ENCODE peak calls at places on chromosomes 16 and 17, in four cellular contexts. One of them, this sample, is unnamed.

GRCh38 chr16:66366433-66367299 is at the start of gene CDH5:
- DNase-seq in Panc1: no peak
- DNase-seq in GM12892: no peak
- DNase-seq in K562: no peak
- DNase-seq in this sample: peak

GRCh38 chr16:54886078-54886477 is 44.6 kb upstream of the IRX5 start:
- DNase-seq in K562: no peak
- DNase-seq in GM12892: no peak
- DNase-seq in Panc1: no peak
- DNase-seq in this sample: no peak

GRCh38 chr17:43019418-43019817 is 2.8 kb downstream of the VAT1 start:
- DNase-seq in K562: peak
- DNase-seq in Panc1: no peak
- DNase-seq in GM12892: no peak
- DNase-seq in this sample: no peak

GRCh38 chr16:66045626-66046025 is 320.9 kb upstream of the CDH5 start:
- DNase-seq in GM12892: no peak
- DNase-seq in Panc1: no peak
- DNase-seq in K562: no peak
- DNase-seq in this sample: no peak

GRCh38 chr16:66521951-66522771 is 27.8 kb downstream of the TK2 start:
- DNase-seq in GM12892: peak
- DNase-seq in K562: peak
- DNase-seq in Panc1: no peak
- DNase-seq in this sample: no peak

GRCh38 chr17:5418858-5419355 is 555 bp downstream of the NUP88 start:
- DNase-seq in K562: no peak
- DNase-seq in GM12892: peak
- DNase-seq in Panc1: no peak
- DNase-seq in this sample: no peak

GRCh38 chr17:75774471-75774987 is 9.5 kb upstream of the GALK1 start:
- DNase-seq in Panc1: no peak
- DNase-seq in K562: no peak
- DNase-seq in GM12892: no peak
- DNase-seq in this sample: peak

GRCh38 chr17:30296499-30297038 is 4.8 kb upstream of the BLMH start:
- DNase-seq in GM12892: no peak
- DNase-seq in K562: no peak
- DNase-seq in Panc1: no peak
- DNase-seq in this sample: no peak

GRCh38 chr16:74169687-74170522 is 126.7 kb upstream of the PSMD7 start:
- DNase-seq in GM12892: no peak
- DNase-seq in K562: no peak
- DNase-seq in Panc1: no peak
- DNase-seq in this sample: no peak

GRCh38 chr17:35372846-35373531 is 432 bp downstream of the SLFN11 start:
- DNase-seq in Panc1: no peak
- DNase-seq in GM12892: no peak
- DNase-seq in K562: no peak
- DNase-seq in this sample: no peak

GRCh38 chr17:64583055-64583454 is 76.3 kb downstream of the CEP95 start:
- DNase-seq in GM12892: no peak
- DNase-seq in Panc1: no peak
- DNase-seq in K562: no peak
- DNase-seq in this sample: no peak

GRCh38 chr17:3978421-3979275 is 14.4 kb upstream of the ATP2A3 start:
- DNase-seq in K562: no peak
- DNase-seq in GM12892: no peak
- DNase-seq in Panc1: no peak
- DNase-seq in this sample: no peak

GRCh38 chr16:57283214-57283955 is 1.1 kb downstream of the PLLP start:
- DNase-seq in K562: no peak
- DNase-seq in Panc1: no peak
- DNase-seq in GM12892: no peak
- DNase-seq in this sample: peak

GRCh38 chr16:25691519-25692091 is at the start of gene HS3ST4:
- DNase-seq in GM12892: peak
- DNase-seq in K562: no peak
- DNase-seq in Panc1: no peak
- DNase-seq in this sample: no peak

GRCh38 chr16:49620158-49620867 is 235.6 kb downstream of the ZNF423 start:
- DNase-seq in K562: peak
- DNase-seq in Panc1: no peak
- DNase-seq in GM12892: no peak
- DNase-seq in this sample: peak

GRCh38 chr17:57197672-57198071 is 58.7 kb upstream of the MSI2 start:
- DNase-seq in K562: no peak
- DNase-seq in Panc1: no peak
- DNase-seq in GM12892: no peak
- DNase-seq in this sample: no peak

GRCh38 chr16:28878083-28878926 is at the start of gene ATP2A1:
- DNase-seq in GM12892: no peak
- DNase-seq in K562: no peak
- DNase-seq in Panc1: no peak
- DNase-seq in this sample: no peak

GRCh38 chr17:61803216-61803615 is 60.1 kb downstream of the BRIP1 start:
- DNase-seq in K562: no peak
- DNase-seq in GM12892: no peak
- DNase-seq in Panc1: no peak
- DNase-seq in this sample: no peak

GRCh38 chr17:3935140-3935542 is 18.9 kb upstream of the P2RX1 start:
- DNase-seq in Panc1: no peak
- DNase-seq in K562: peak
- DNase-seq in GM12892: no peak
- DNase-seq in this sample: no peak

GRCh38 chr17:44230139-44230695 is 10.7 kb upstream of the UBTF start:
- DNase-seq in K562: no peak
- DNase-seq in Panc1: no peak
- DNase-seq in GM12892: no peak
- DNase-seq in this sample: no peak

GRCh38 chr17:48542114-48542955 is 2.6 kb downstream of the HOXB2 start:
- DNase-seq in GM12892: no peak
- DNase-seq in K562: no peak
- DNase-seq in Panc1: no peak
- DNase-seq in this sample: no peak

GRCh38 chr16:57709663-57710062 is 15.1 kb downstream of the DRC7 start:
- DNase-seq in K562: no peak
- DNase-seq in GM12892: no peak
- DNase-seq in Panc1: no peak
- DNase-seq in this sample: peak

GRCh38 chr16:84247844-84248243 is 8.0 kb upstream of the KCNG4 start:
- DNase-seq in Panc1: no peak
- DNase-seq in K562: no peak
- DNase-seq in GM12892: no peak
- DNase-seq in this sample: no peak

GRCh38 chr16:29009050-29009837 is 24.4 kb downstream of the LAT start:
- DNase-seq in K562: peak
- DNase-seq in GM12892: no peak
- DNase-seq in Panc1: no peak
- DNase-seq in this sample: no peak

GRCh38 chr16:459761-460160 is 34.3 kb downstream of the RAB11FIP3 start:
- DNase-seq in K562: no peak
- DNase-seq in GM12892: no peak
- DNase-seq in Panc1: no peak
- DNase-seq in this sample: no peak

GRCh38 chr16:2296662-2297505 is 29.0 kb upstream of the RNPS1 start:
- DNase-seq in GM12892: no peak
- DNase-seq in Panc1: peak
- DNase-seq in K562: peak
- DNase-seq in this sample: no peak

GRCh38 chr17:32793841-32794240 is 83.1 kb downstream of the MYO1D start:
- DNase-seq in GM12892: no peak
- DNase-seq in K562: no peak
- DNase-seq in Panc1: no peak
- DNase-seq in this sample: no peak

GRCh38 chr17:2361361-2361760 is 24.1 kb downstream of the SGSM2 start:
- DNase-seq in K562: no peak
- DNase-seq in Panc1: no peak
- DNase-seq in GM12892: no peak
- DNase-seq in this sample: no peak

GRCh38 chr17:8375738-8376259 is 705 bp downstream of the KRABD2 start:
- DNase-seq in GM12892: no peak
- DNase-seq in K562: no peak
- DNase-seq in Panc1: no peak
- DNase-seq in this sample: no peak
- TF ChIP-seq POLR2AphosphoS5 in GM12892: no peak
- TF ChIP-seq POLR2AphosphoS5 in K562: no peak
- TF ChIP-seq POLR2AphosphoS5 in Panc1: no peak
- TF ChIP-seq POLR2AphosphoS5 in this sample: no peak

GRCh38 chr17:869567-870530 is 87.7 kb downstream of the MRM3 start:
- DNase-seq in Panc1: no peak
- DNase-seq in K562: no peak
- DNase-seq in GM12892: no peak
- DNase-seq in this sample: peak

GRCh38 chr17:864315-864714 is 82.2 kb downstream of the MRM3 start:
- DNase-seq in GM12892: no peak
- DNase-seq in K562: no peak
- DNase-seq in Panc1: no peak
- DNase-seq in this sample: no peak

GRCh38 chr17:866568-867087 is 84.5 kb downstream of the MRM3 start:
- DNase-seq in K562: no peak
- DNase-seq in GM12892: no peak
- DNase-seq in Panc1: no peak
- DNase-seq in this sample: no peak

GRCh38 chr17:869067-869466 is 86.9 kb downstream of the MRM3 start:
- DNase-seq in Panc1: no peak
- DNase-seq in K562: no peak
- DNase-seq in GM12892: no peak
- DNase-seq in this sample: peak

GRCh38 chr17:867896-868489 is 85.8 kb downstream of the MRM3 start:
- DNase-seq in GM12892: no peak
- DNase-seq in Panc1: no peak
- DNase-seq in K562: no peak
- DNase-seq in this sample: no peak
- TF ChIP-seq POLR2AphosphoS5 in GM12892: no peak
- TF ChIP-seq POLR2AphosphoS5 in Panc1: no peak
- TF ChIP-seq POLR2AphosphoS5 in K562: no peak
- TF ChIP-seq POLR2AphosphoS5 in this sample: peak

DNA sequence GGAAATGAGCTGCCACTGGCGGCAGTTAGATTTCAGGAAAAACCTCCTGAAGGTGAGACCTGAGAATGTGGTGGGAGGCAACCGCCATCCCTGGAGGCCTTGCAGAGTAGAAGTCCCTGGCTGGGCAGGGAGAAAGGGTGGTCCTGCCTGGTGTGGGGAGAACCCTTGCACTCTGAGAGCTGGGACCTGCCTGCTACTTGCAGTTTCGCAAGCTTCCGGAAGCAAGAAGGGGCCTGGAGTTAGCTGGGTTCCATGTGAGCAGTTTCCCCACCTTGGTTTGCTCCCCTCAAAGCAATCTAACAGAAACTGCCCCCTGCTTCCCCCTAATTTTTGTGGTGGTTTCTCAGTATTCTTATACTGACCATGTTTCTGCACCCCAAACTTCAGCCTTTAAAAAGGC is 6.5 kb downstream of the ZNF629 start:
- DNase-seq in Panc1: no peak
- DNase-seq in K562: no peak
- DNase-seq in GM12892: no peak
- DNase-seq in this sample: no peak
- TF ChIP-seq POLR2AphosphoS5 in Panc1: no peak
- TF ChIP-seq POLR2AphosphoS5 in K562: no peak
- TF ChIP-seq POLR2AphosphoS5 in GM12892: no peak
- TF ChIP-seq POLR2AphosphoS5 in this sample: no peak

GRCh38 chr16:77842468-77842867 is 54.1 kb downstream of the VAT1L start:
- DNase-seq in GM12892: no peak
- DNase-seq in K562: no peak
- DNase-seq in Panc1: no peak
- DNase-seq in this sample: no peak

GRCh38 chr16:77843412-77843811 is 55.0 kb downstream of the VAT1L start:
- DNase-seq in Panc1: no peak
- DNase-seq in K562: no peak
- DNase-seq in GM12892: no peak
- DNase-seq in this sample: no peak

GRCh38 chr16:77840623-77841274 is 52.4 kb downstream of the VAT1L start:
- DNase-seq in Panc1: no peak
- DNase-seq in K562: no peak
- DNase-seq in GM12892: no peak
- DNase-seq in this sample: no peak

GRCh38 chr16:77840093-77840492 is 51.7 kb downstream of the VAT1L start:
- DNase-seq in K562: no peak
- DNase-seq in Panc1: no peak
- DNase-seq in GM12892: no peak
- DNase-seq in this sample: no peak

DNA sequence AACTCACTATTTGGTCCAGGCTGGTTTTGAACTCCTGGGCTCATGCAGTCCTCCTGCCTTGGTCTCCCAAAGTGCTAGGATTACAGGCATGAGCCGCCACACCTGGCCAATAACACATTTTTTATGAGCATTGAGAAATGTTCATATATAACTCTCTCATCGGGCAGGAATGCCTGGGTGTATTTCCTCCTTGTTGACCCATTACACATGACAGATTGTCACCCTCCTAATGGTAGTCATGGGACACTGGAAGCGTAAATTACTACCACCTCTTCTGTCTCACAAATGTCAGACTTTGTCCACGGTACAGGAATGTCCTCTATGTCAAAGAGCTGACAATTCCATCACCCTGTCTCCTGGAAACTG is 52.9 kb downstream of the VAT1L start:
- DNase-seq in K562: no peak
- DNase-seq in GM12892: no peak
- DNase-seq in Panc1: no peak
- DNase-seq in this sample: no peak
- TF ChIP-seq POLR2AphosphoS5 in K562: no peak
- TF ChIP-seq POLR2AphosphoS5 in GM12892: no peak
- TF ChIP-seq POLR2AphosphoS5 in Panc1: no peak
- TF ChIP-seq POLR2AphosphoS5 in this sample: no peak

DNA sequence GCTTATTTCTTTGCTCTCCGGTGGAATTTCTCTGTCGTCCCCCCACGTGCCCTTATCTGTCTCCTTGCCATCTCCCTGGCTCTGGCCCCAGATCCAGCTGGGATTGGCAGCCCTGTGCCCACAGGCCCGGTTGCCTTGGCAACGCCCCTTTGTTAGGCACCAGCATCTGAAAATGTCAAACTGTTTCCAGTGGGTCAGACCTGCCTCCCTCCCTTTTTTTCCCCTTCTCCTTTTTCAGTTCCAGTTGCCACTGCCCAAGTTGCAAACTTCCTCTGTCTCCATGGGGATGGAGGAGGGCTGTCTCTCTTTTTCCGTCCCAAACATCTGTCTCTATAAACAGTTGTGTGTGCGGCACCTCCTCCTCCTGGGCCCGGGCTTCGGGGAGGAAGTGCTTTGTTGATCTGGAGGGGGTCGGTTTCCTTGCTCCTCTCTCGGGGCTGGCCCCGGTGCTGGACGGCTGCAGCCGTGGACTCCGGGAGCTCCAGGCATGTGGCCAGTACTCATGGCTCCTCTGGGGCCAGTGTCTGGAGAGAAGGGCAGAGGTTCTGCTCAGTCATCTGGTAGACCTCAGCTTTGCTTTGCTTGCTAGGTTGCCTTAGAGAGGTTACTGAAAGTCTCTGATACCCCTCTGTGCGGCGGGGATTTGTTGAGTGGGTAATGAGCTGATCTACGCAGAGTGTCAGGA is 35.3 kb downstream of the SOCS3 start:
- DNase-seq in K562: no peak
- DNase-seq in Panc1: no peak
- DNase-seq in GM12892: no peak
- DNase-seq in this sample: peak
- TF ChIP-seq POLR2AphosphoS5 in K562: no peak
- TF ChIP-seq POLR2AphosphoS5 in Panc1: no peak
- TF ChIP-seq POLR2AphosphoS5 in GM12892: no peak
- TF ChIP-seq POLR2AphosphoS5 in this sample: peak

This sample was measured in sigmoid colon.